ENCODE peak calls at places on chromosome X, in six cellular contexts. H is MM.1S, I is HCT116, B is heart left ventricle, R is esophagus muscularis mucosa, K is thoracic aorta. S is an unnamed sample.

GRCh38 chrX:78168065-78168464 is 28.6 kb upstream of the TAF9B start:
- DNase-seq in H (no peak), I (no peak), B (no peak), R (no peak), K (no peak), S (peak; percentile 6)

GRCh38 chrX:129961180-129962083 is 21.0 kb upstream of the BCORL1 start:
- DNase-seq in H (peak; percentile 89), I (peak; percentile 12), B (peak; percentile 44), R (no peak), K (no peak), S (peak; percentile 75)

GRCh38 chrX:2710041-2710471 is 19.0 kb downstream of the CD99 start:
- DNase-seq in H (no peak), I (peak; percentile 51), B (no peak), R (no peak), K (no peak), S (peak; percentile 76)

GRCh38 chrX:109134777-109135176 is 347.1 kb downstream of the GUCY2F start:
- DNase-seq in H (no peak), I (no peak), B (no peak), R (no peak), K (no peak), S (no peak)

GRCh38 chrX:148755111-148755510 is 254.7 kb downstream of the AFF2 start:
- DNase-seq in H (no peak), I (no peak), B (no peak), R (no peak), K (no peak), S (no peak)

GRCh38 chrX:506341-506740 is 119.6 kb upstream of the PPP2R3B start:
- DNase-seq in H (no peak), I (no peak), B (no peak), R (no peak), K (no peak), S (no peak)

GRCh38 chrX:38192007-38192625 is 28.6 kb downstream of the SRPX start:
- DNase-seq in H (no peak), I (no peak), B (no peak), R (no peak), K (no peak), S (no peak)

GRCh38 chrX:131895807-131896206 is 127.3 kb upstream of the STK26 start:
- DNase-seq in H (no peak), I (no peak), B (no peak), R (no peak), K (no peak), S (no peak)

GRCh38 chrX:120697053-120697452 is 67.2 kb upstream of the C1GALT1C1 start:
- DNase-seq in H (peak; percentile 97), I (no peak), B (no peak), R (no peak), K (no peak), S (no peak)

GRCh38 chrX:49186125-49187027 is at the start of gene PRICKLE3:
- DNase-seq in H (peak; percentile 73), I (no peak), B (peak; percentile 87), R (no peak), K (no peak), S (peak; percentile 85)

GRCh38 chrX:130224810-130225209 is 43.9 kb downstream of the ZNF280C start:
- DNase-seq in H (no peak), I (no peak), B (no peak), R (no peak), K (no peak), S (peak; percentile 58)

GRCh38 chrX:110146521-110146920 is 143.6 kb downstream of the TMEM164 start:
- DNase-seq in H (peak; percentile 48), I (peak; percentile 8), B (peak; percentile 30), R (no peak), K (no peak), S (peak; percentile 70)

GRCh38 chrX:124529786-124530185 is 183.4 kb downstream of the SH2D1A start:
- DNase-seq in H (no peak), I (no peak), B (no peak), R (no peak), K (no peak), S (no peak)

GRCh38 chrX:40996886-40997530 is 88.2 kb upstream of the USP9X start:
- DNase-seq in H (no peak), I (peak; percentile 42), B (no peak), R (no peak), K (no peak), S (peak; percentile 96)

GRCh38 chrX:37672563-37672962 is 13.0 kb upstream of the XK start:
- DNase-seq in H (no peak), I (no peak), B (no peak), R (no peak), K (no peak), S (no peak)

GRCh38 chrX:154015581-154016264 is 4.0 kb downstream of the IRAK1 start:
- DNase-seq in H (no peak), I (no peak), B (no peak), R (no peak), K (no peak), S (no peak)

GRCh38 chrX:154017766-154018517 is 1.8 kb downstream of the IRAK1 start:
- DNase-seq in H (no peak), I (no peak), B (no peak), R (no peak), K (no peak), S (no peak)

GRCh38 chrX:154018518-154019060 is 1.1 kb downstream of the IRAK1 start:
- DNase-seq in H (no peak), I (no peak), B (no peak), R (no peak), K (no peak), S (no peak)

GRCh38 chrX:154014429-154015380 is 5.0 kb downstream of the IRAK1 start:
- DNase-seq in H (no peak), I (no peak), B (no peak), R (no peak), K (no peak), S (no peak)

DNA sequence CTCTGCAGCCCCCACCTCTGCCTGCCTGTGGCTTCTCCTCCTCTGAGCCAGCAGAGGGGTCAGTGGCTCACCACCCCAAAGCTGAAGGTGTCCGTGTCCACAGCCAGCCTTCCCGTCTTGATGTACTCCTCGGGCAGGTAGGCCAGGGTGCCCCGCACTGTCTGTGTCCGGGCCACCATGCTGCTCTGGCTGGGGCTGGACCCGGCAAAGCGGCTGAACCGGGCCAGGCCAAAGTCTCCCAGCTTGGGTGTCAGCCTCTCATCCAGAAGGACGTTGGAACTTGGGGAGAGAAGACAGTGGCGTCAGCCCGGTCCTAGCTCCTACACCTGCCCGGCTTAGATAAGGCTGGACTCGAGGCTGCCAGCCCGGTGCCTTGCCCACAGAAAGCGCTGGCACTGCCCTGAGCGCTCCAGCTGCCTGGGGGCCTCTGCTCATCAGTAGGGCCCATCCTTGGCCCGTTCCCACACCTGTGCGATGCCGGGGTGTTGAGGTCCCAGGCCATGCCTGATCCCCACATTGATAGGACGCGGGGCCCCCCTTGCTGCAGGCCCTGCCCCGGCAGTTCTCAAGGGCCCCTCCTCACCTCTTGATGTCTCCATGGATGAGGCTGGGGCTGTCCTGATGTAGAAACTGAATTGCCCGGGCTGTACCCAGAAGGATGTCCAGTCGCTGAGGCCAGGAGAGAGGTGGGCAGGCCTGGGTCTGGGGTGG is 3.2 kb downstream of the IRAK1 start:
- DNase-seq in H (no peak), I (no peak), B (no peak), R (no peak), K (no peak), S (no peak)
- H3K4me1 ChIP-seq in H (peaks cover 20% of the 10 kb centered on the region), I (peaks cover 18% of the 10 kb centered on the region), B (peaks cover 10% of the 10 kb centered on the region), R (peaks cover 42% of the 10 kb centered on the region), K (no peaks in the 10 kb centered on the region), S (peaks cover 13% of the 10 kb centered on the region)

GRCh38 chrX:11664211-11664888 is 1.4 kb downstream of the ARHGAP6 start:
- DNase-seq in H (no peak), I (no peak), B (peak; percentile 14), R (no peak), K (no peak), S (peak; percentile 14)

GRCh38 chrX:11667286-11667685 is 1.6 kb upstream of the ARHGAP6 start:
- DNase-seq in H (no peak), I (no peak), B (no peak), R (no peak), K (no peak), S (no peak)

GRCh38 chrX:11666180-11666579 is 460 bp upstream of the ARHGAP6 start:
- DNase-seq in H (no peak), I (no peak), B (no peak), R (no peak), K (no peak), S (peak; percentile 79)

GRCh38 chrX:11663875-11664210 is 1.9 kb downstream of the ARHGAP6 start:
- DNase-seq in H (no peak), I (no peak), B (no peak), R (no peak), K (no peak), S (peak; percentile 5)

DNA sequence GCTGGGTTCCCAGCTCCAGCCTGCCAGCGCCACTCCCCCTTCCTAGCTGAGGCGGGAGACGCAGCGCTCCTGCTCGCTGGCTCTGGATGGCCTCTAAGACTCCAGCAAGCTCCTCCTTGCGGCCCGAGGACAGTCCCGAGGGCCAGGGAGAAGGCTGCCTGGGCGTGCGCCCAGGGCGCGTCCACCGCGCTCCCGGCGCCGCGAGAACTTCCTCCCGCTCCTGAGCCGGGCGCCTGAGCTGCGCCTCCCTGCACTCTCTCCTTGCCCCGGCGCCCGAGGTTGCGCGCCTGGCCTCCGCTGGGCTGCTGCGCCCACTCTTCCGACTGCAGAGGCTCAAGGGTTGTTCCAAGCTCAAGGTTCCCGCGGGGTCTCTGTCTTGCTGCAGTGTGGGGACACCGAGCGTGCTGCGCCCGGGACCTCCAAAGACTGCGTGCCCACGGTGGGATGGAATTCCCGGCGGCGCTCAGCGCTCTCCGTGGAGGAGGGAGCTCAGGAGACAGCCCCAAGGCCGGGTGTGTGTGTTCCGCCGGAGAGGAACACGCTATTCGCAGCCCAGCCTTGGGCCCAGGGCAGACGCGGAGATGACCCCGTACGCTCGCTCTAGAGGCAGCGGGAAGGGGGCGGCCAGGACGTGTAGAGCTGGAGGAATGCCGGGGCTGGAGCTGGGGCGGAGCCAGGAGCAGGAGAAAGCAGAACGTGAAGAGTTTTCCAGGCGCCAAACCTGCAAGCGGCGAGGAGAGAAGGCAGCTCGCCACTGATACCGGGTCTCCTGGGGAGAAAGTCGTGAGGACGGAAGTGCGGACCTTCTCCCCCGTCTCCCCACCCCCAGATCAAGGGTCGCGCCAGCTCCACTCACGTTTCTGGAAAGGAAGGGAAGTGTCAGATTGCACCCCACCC is at the start of gene ARHGAP6:
- DNase-seq in H (no peak), I (no peak), B (peak; percentile 31), R (no peak), K (no peak), S (peak; percentile 78)
- H3K4me3 ChIP-seq in H (no peak within 1 kb of the TSS), I (no peak within 1 kb of the TSS), B (peak within 1 kb of the TSS; percentile 27), R (peak within 1 kb of the TSS; percentile 58), K (peak within 1 kb of the TSS; percentile 73), S (peak within 1 kb of the TSS; percentile 75)

GRCh38 chrX:56762220-56762619 is 33.2 kb downstream of the NBDY start:
- DNase-seq in H (peak; percentile 63), I (no peak), B (no peak), R (no peak), K (no peak), S (no peak)

GRCh38 chrX:56764153-56764974 is 35.3 kb downstream of the NBDY start:
- DNase-seq in H (peak; percentile 90), I (peak; percentile 19), B (peak; percentile 59), R (peak; percentile 55), K (no peak), S (peak; percentile 41)

GRCh38 chrX:56762707-56763555 is 33.9 kb downstream of the NBDY start:
- DNase-seq in H (peak; percentile 39), I (no peak), B (no peak), R (no peak), K (no peak), S (no peak)

GRCh38 chrX:56764975-56765791 is 36.1 kb downstream of the NBDY start:
- DNase-seq in H (peak; percentile 64), I (no peak), B (no peak), R (peak; percentile 14), K (no peak), S (no peak)

GRCh38 chrX:56763556-56764152 is 34.6 kb downstream of the NBDY start:
- DNase-seq in H (peak; percentile 95), I (no peak), B (no peak), R (no peak), K (no peak), S (no peak)
- H3K27ac ChIP-seq in H (peak overlapping the region; percentile 90), I (no peak overlapping the region), B (peak overlapping the region; percentile 89), R (no peak overlapping the region), K (no peak overlapping the region), S (no peak overlapping the region)

GRCh38 chrX:119618439-119618838 is 12.2 kb upstream of the NKRF start:
- DNase-seq in H (no peak), I (no peak), B (no peak), R (no peak), K (no peak), S (no peak)
- H3K4me1 ChIP-seq in H (peaks cover 15% of the 10 kb centered on the region), I (no peaks in the 10 kb centered on the region), B (no peaks in the 10 kb centered on the region), R (peaks cover 4% of the 10 kb centered on the region), K (no peaks in the 10 kb centered on the region), S (no peaks in the 10 kb centered on the region)